ENCODE peak calls at places on chromosome 22, in seven cellular contexts. One of them, this sample, is unnamed.

GRCh38 chr22:40583058-40583741 is 53.3 kb downstream of the MRTFA start:
- DNase-seq in NCI-H1092 treated with DMSO at 0.1 percent for 48 hours: no peak
- DNase-seq in COR-L47: no peak
- DNase-seq in SW 1271: no peak
- DNase-seq in cardiac septum: no peak
- DNase-seq in HS-27A: no peak
- DNase-seq in activated naive CD4-positive, alpha-beta T cell treated with anti-CD3 and anti-CD28 coated beads, Interleukin-2, amount 10 ng/mL, durations not matched to agents 7 days and 5 days: no peak
- DNase-seq in this sample: no peak

GRCh38 chr22:43883012-43883661 is 8.7 kb downstream of the PNPLA5 start:
- DNase-seq in NCI-H1092 treated with DMSO at 0.1 percent for 48 hours: peak
- DNase-seq in COR-L47: peak
- DNase-seq in SW 1271: peak
- DNase-seq in cardiac septum: peak
- DNase-seq in HS-27A: no peak
- DNase-seq in activated naive CD4-positive, alpha-beta T cell treated with anti-CD3 and anti-CD28 coated beads, Interleukin-2, amount 10 ng/mL, durations not matched to agents 7 days and 5 days: peak
- DNase-seq in this sample: peak

GRCh38 chr22:16915711-16916110 is 90.5 kb upstream of the XKR3 start:
- DNase-seq in NCI-H1092 treated with DMSO at 0.1 percent for 48 hours: no peak
- DNase-seq in COR-L47: no peak
- DNase-seq in SW 1271: no peak
- DNase-seq in cardiac septum: no peak
- DNase-seq in HS-27A: no peak
- DNase-seq in activated naive CD4-positive, alpha-beta T cell treated with anti-CD3 and anti-CD28 coated beads, Interleukin-2, amount 10 ng/mL, durations not matched to agents 7 days and 5 days: no peak
- DNase-seq in this sample: no peak

GRCh38 chr22:25172153-25172552 is 27.5 kb upstream of the CRYBB3 start:
- DNase-seq in NCI-H1092 treated with DMSO at 0.1 percent for 48 hours: no peak
- DNase-seq in COR-L47: peak
- DNase-seq in SW 1271: no peak
- DNase-seq in cardiac septum: no peak
- DNase-seq in HS-27A: no peak
- DNase-seq in activated naive CD4-positive, alpha-beta T cell treated with anti-CD3 and anti-CD28 coated beads, Interleukin-2, amount 10 ng/mL, durations not matched to agents 7 days and 5 days: peak
- DNase-seq in this sample: no peak

GRCh38 chr22:47328550-47329243 is 566.2 kb downstream of the TBC1D22A start:
- DNase-seq in NCI-H1092 treated with DMSO at 0.1 percent for 48 hours: no peak
- DNase-seq in COR-L47: no peak
- DNase-seq in SW 1271: peak
- DNase-seq in cardiac septum: no peak
- DNase-seq in HS-27A: no peak
- DNase-seq in activated naive CD4-positive, alpha-beta T cell treated with anti-CD3 and anti-CD28 coated beads, Interleukin-2, amount 10 ng/mL, durations not matched to agents 7 days and 5 days: no peak
- DNase-seq in this sample: no peak

GRCh38 chr22:47030143-47030641 is 267.7 kb downstream of the TBC1D22A start:
- DNase-seq in NCI-H1092 treated with DMSO at 0.1 percent for 48 hours: no peak
- DNase-seq in COR-L47: no peak
- DNase-seq in SW 1271: no peak
- DNase-seq in cardiac septum: no peak
- DNase-seq in HS-27A: no peak
- DNase-seq in activated naive CD4-positive, alpha-beta T cell treated with anti-CD3 and anti-CD28 coated beads, Interleukin-2, amount 10 ng/mL, durations not matched to agents 7 days and 5 days: no peak
- DNase-seq in this sample: no peak

GRCh38 chr22:23557036-23557435 is 23.1 kb downstream of the IGLL1 start:
- DNase-seq in NCI-H1092 treated with DMSO at 0.1 percent for 48 hours: no peak
- DNase-seq in COR-L47: no peak
- DNase-seq in SW 1271: no peak
- DNase-seq in cardiac septum: no peak
- DNase-seq in HS-27A: no peak
- DNase-seq in activated naive CD4-positive, alpha-beta T cell treated with anti-CD3 and anti-CD28 coated beads, Interleukin-2, amount 10 ng/mL, durations not matched to agents 7 days and 5 days: peak
- DNase-seq in this sample: no peak

GRCh38 chr22:23072911-23073491 is 2.7 kb downstream of the GNAZ start:
- DNase-seq in NCI-H1092 treated with DMSO at 0.1 percent for 48 hours: no peak
- DNase-seq in COR-L47: no peak
- DNase-seq in SW 1271: no peak
- DNase-seq in cardiac septum: peak
- DNase-seq in HS-27A: no peak
- DNase-seq in activated naive CD4-positive, alpha-beta T cell treated with anti-CD3 and anti-CD28 coated beads, Interleukin-2, amount 10 ng/mL, durations not matched to agents 7 days and 5 days: no peak
- DNase-seq in this sample: no peak

GRCh38 chr22:49018601-49019000 is 809.1 kb downstream of the BRD1 start:
- DNase-seq in NCI-H1092 treated with DMSO at 0.1 percent for 48 hours: no peak
- DNase-seq in COR-L47: no peak
- DNase-seq in SW 1271: no peak
- DNase-seq in cardiac septum: peak
- DNase-seq in HS-27A: no peak
- DNase-seq in activated naive CD4-positive, alpha-beta T cell treated with anti-CD3 and anti-CD28 coated beads, Interleukin-2, amount 10 ng/mL, durations not matched to agents 7 days and 5 days: no peak
- DNase-seq in this sample: no peak

GRCh38 chr22:22939537-22940368 is 52.1 kb downstream of the IGLL5 start:
- DNase-seq in NCI-H1092 treated with DMSO at 0.1 percent for 48 hours: no peak
- DNase-seq in COR-L47: no peak
- DNase-seq in SW 1271: no peak
- DNase-seq in cardiac septum: no peak
- DNase-seq in HS-27A: no peak
- DNase-seq in activated naive CD4-positive, alpha-beta T cell treated with anti-CD3 and anti-CD28 coated beads, Interleukin-2, amount 10 ng/mL, durations not matched to agents 7 days and 5 days: no peak
- DNase-seq in this sample: no peak

GRCh38 chr22:33577862-33578411 is 342.3 kb downstream of the LARGE1 start:
- DNase-seq in NCI-H1092 treated with DMSO at 0.1 percent for 48 hours: no peak
- DNase-seq in COR-L47: no peak
- DNase-seq in SW 1271: no peak
- DNase-seq in cardiac septum: no peak
- DNase-seq in HS-27A: no peak
- DNase-seq in activated naive CD4-positive, alpha-beta T cell treated with anti-CD3 and anti-CD28 coated beads, Interleukin-2, amount 10 ng/mL, durations not matched to agents 7 days and 5 days: no peak
- DNase-seq in this sample: peak

GRCh38 chr22:42856179-42856864 is 751 bp downstream of the ARFGAP3 start:
- DNase-seq in NCI-H1092 treated with DMSO at 0.1 percent for 48 hours: peak
- DNase-seq in COR-L47: peak
- DNase-seq in SW 1271: peak
- DNase-seq in cardiac septum: no peak
- DNase-seq in HS-27A: no peak
- DNase-seq in activated naive CD4-positive, alpha-beta T cell treated with anti-CD3 and anti-CD28 coated beads, Interleukin-2, amount 10 ng/mL, durations not matched to agents 7 days and 5 days: peak
- DNase-seq in this sample: peak

GRCh38 chr22:34886812-34887211 is 179.1 kb upstream of the ISX start:
- DNase-seq in NCI-H1092 treated with DMSO at 0.1 percent for 48 hours: no peak
- DNase-seq in COR-L47: no peak
- DNase-seq in SW 1271: no peak
- DNase-seq in cardiac septum: no peak
- DNase-seq in HS-27A: no peak
- DNase-seq in activated naive CD4-positive, alpha-beta T cell treated with anti-CD3 and anti-CD28 coated beads, Interleukin-2, amount 10 ng/mL, durations not matched to agents 7 days and 5 days: no peak
- DNase-seq in this sample: no peak

GRCh38 chr22:42451499-42452145 is 19.4 kb upstream of the NFAM1 start:
- DNase-seq in NCI-H1092 treated with DMSO at 0.1 percent for 48 hours: no peak
- DNase-seq in COR-L47: no peak
- DNase-seq in SW 1271: no peak
- DNase-seq in cardiac septum: no peak
- DNase-seq in HS-27A: no peak
- DNase-seq in activated naive CD4-positive, alpha-beta T cell treated with anti-CD3 and anti-CD28 coated beads, Interleukin-2, amount 10 ng/mL, durations not matched to agents 7 days and 5 days: no peak
- DNase-seq in this sample: no peak

GRCh38 chr22:33426451-33426850 is 368.3 kb upstream of the SYN3 start:
- DNase-seq in NCI-H1092 treated with DMSO at 0.1 percent for 48 hours: no peak
- DNase-seq in COR-L47: no peak
- DNase-seq in SW 1271: no peak
- DNase-seq in cardiac septum: no peak
- DNase-seq in HS-27A: no peak
- DNase-seq in activated naive CD4-positive, alpha-beta T cell treated with anti-CD3 and anti-CD28 coated beads, Interleukin-2, amount 10 ng/mL, durations not matched to agents 7 days and 5 days: no peak
- DNase-seq in this sample: no peak

GRCh38 chr22:20111045-20111688 is 4.7 kb upstream of the RANBP1 start:
- DNase-seq in NCI-H1092 treated with DMSO at 0.1 percent for 48 hours: peak
- DNase-seq in COR-L47: peak
- DNase-seq in SW 1271: no peak
- DNase-seq in cardiac septum: no peak
- DNase-seq in HS-27A: no peak
- DNase-seq in activated naive CD4-positive, alpha-beta T cell treated with anti-CD3 and anti-CD28 coated beads, Interleukin-2, amount 10 ng/mL, durations not matched to agents 7 days and 5 days: peak
- DNase-seq in this sample: peak

GRCh38 chr22:49087716-49088660 is 739.7 kb downstream of the BRD1 start:
- DNase-seq in NCI-H1092 treated with DMSO at 0.1 percent for 48 hours: no peak
- DNase-seq in COR-L47: no peak
- DNase-seq in SW 1271: no peak
- DNase-seq in cardiac septum: peak
- DNase-seq in HS-27A: no peak
- DNase-seq in activated naive CD4-positive, alpha-beta T cell treated with anti-CD3 and anti-CD28 coated beads, Interleukin-2, amount 10 ng/mL, durations not matched to agents 7 days and 5 days: no peak
- DNase-seq in this sample: no peak

GRCh38 chr22:45125198-45125597 is 38.5 kb upstream of the NUP50 start:
- DNase-seq in NCI-H1092 treated with DMSO at 0.1 percent for 48 hours: no peak
- DNase-seq in COR-L47: no peak
- DNase-seq in SW 1271: no peak
- DNase-seq in cardiac septum: no peak
- DNase-seq in HS-27A: no peak
- DNase-seq in activated naive CD4-positive, alpha-beta T cell treated with anti-CD3 and anti-CD28 coated beads, Interleukin-2, amount 10 ng/mL, durations not matched to agents 7 days and 5 days: no peak
- DNase-seq in this sample: no peak

GRCh38 chr22:30444632-30445437 is 19.3 kb downstream of the MTFP1 start:
- DNase-seq in NCI-H1092 treated with DMSO at 0.1 percent for 48 hours: peak
- DNase-seq in COR-L47: peak
- DNase-seq in SW 1271: peak
- DNase-seq in cardiac septum: no peak
- DNase-seq in HS-27A: no peak
- DNase-seq in activated naive CD4-positive, alpha-beta T cell treated with anti-CD3 and anti-CD28 coated beads, Interleukin-2, amount 10 ng/mL, durations not matched to agents 7 days and 5 days: peak
- DNase-seq in this sample: peak

GRCh38 chr22:42991010-42991651 is 23.8 kb downstream of the PACSIN2 start:
- DNase-seq in NCI-H1092 treated with DMSO at 0.1 percent for 48 hours: no peak
- DNase-seq in COR-L47: no peak
- DNase-seq in SW 1271: peak
- DNase-seq in cardiac septum: no peak
- DNase-seq in HS-27A: peak
- DNase-seq in activated naive CD4-positive, alpha-beta T cell treated with anti-CD3 and anti-CD28 coated beads, Interleukin-2, amount 10 ng/mL, durations not matched to agents 7 days and 5 days: no peak
- DNase-seq in this sample: peak

GRCh38 chr22:28008056-28008455 is 89.0 kb upstream of the PITPNB start:
- DNase-seq in NCI-H1092 treated with DMSO at 0.1 percent for 48 hours: no peak
- DNase-seq in COR-L47: no peak
- DNase-seq in SW 1271: no peak
- DNase-seq in cardiac septum: no peak
- DNase-seq in HS-27A: no peak
- DNase-seq in activated naive CD4-positive, alpha-beta T cell treated with anti-CD3 and anti-CD28 coated beads, Interleukin-2, amount 10 ng/mL, durations not matched to agents 7 days and 5 days: no peak
- DNase-seq in this sample: no peak

GRCh38 chr22:45688606-45689080 is 17.0 kb downstream of the ATXN10 start:
- DNase-seq in NCI-H1092 treated with DMSO at 0.1 percent for 48 hours: no peak
- DNase-seq in COR-L47: no peak
- DNase-seq in SW 1271: peak
- DNase-seq in cardiac septum: no peak
- DNase-seq in HS-27A: peak
- DNase-seq in activated naive CD4-positive, alpha-beta T cell treated with anti-CD3 and anti-CD28 coated beads, Interleukin-2, amount 10 ng/mL, durations not matched to agents 7 days and 5 days: no peak
- DNase-seq in this sample: no peak

GRCh38 chr22:21009638-21010425 is 5.1 kb upstream of the P2RX6 start:
- DNase-seq in NCI-H1092 treated with DMSO at 0.1 percent for 48 hours: no peak
- DNase-seq in COR-L47: no peak
- DNase-seq in SW 1271: no peak
- DNase-seq in cardiac septum: no peak
- DNase-seq in HS-27A: no peak
- DNase-seq in activated naive CD4-positive, alpha-beta T cell treated with anti-CD3 and anti-CD28 coated beads, Interleukin-2, amount 10 ng/mL, durations not matched to agents 7 days and 5 days: peak
- DNase-seq in this sample: no peak

GRCh38 chr22:29842740-29843139 is 4.7 kb upstream of the ASCC2 start:
- DNase-seq in NCI-H1092 treated with DMSO at 0.1 percent for 48 hours: no peak
- DNase-seq in COR-L47: no peak
- DNase-seq in SW 1271: peak
- DNase-seq in cardiac septum: no peak
- DNase-seq in HS-27A: no peak
- DNase-seq in activated naive CD4-positive, alpha-beta T cell treated with anti-CD3 and anti-CD28 coated beads, Interleukin-2, amount 10 ng/mL, durations not matched to agents 7 days and 5 days: no peak
- DNase-seq in this sample: no peak

GRCh38 chr22:43854151-43854785 is 8.0 kb downstream of the SULT4A1 start:
- DNase-seq in NCI-H1092 treated with DMSO at 0.1 percent for 48 hours: no peak
- DNase-seq in COR-L47: no peak
- DNase-seq in SW 1271: no peak
- DNase-seq in cardiac septum: peak
- DNase-seq in HS-27A: no peak
- DNase-seq in activated naive CD4-positive, alpha-beta T cell treated with anti-CD3 and anti-CD28 coated beads, Interleukin-2, amount 10 ng/mL, durations not matched to agents 7 days and 5 days: peak
- DNase-seq in this sample: no peak

GRCh38 chr22:40107756-40108437 is 69.8 kb upstream of the TNRC6B start:
- DNase-seq in NCI-H1092 treated with DMSO at 0.1 percent for 48 hours: no peak
- DNase-seq in COR-L47: no peak
- DNase-seq in SW 1271: no peak
- DNase-seq in cardiac septum: no peak
- DNase-seq in HS-27A: no peak
- DNase-seq in activated naive CD4-positive, alpha-beta T cell treated with anti-CD3 and anti-CD28 coated beads, Interleukin-2, amount 10 ng/mL, durations not matched to agents 7 days and 5 days: peak
- DNase-seq in this sample: no peak

GRCh38 chr22:30287626-30288413 is 1.5 kb downstream of the CASTOR1 start:
- DNase-seq in NCI-H1092 treated with DMSO at 0.1 percent for 48 hours: peak
- DNase-seq in COR-L47: peak
- DNase-seq in SW 1271: peak
- DNase-seq in cardiac septum: peak
- DNase-seq in HS-27A: peak
- DNase-seq in activated naive CD4-positive, alpha-beta T cell treated with anti-CD3 and anti-CD28 coated beads, Interleukin-2, amount 10 ng/mL, durations not matched to agents 7 days and 5 days: peak
- DNase-seq in this sample: peak

GRCh38 chr22:22045576-22046335 is 63.2 kb upstream of the TOP3B start:
- DNase-seq in NCI-H1092 treated with DMSO at 0.1 percent for 48 hours: peak
- DNase-seq in COR-L47: no peak
- DNase-seq in SW 1271: no peak
- DNase-seq in cardiac septum: no peak
- DNase-seq in HS-27A: no peak
- DNase-seq in activated naive CD4-positive, alpha-beta T cell treated with anti-CD3 and anti-CD28 coated beads, Interleukin-2, amount 10 ng/mL, durations not matched to agents 7 days and 5 days: no peak
- DNase-seq in this sample: no peak

GRCh38 chr22:31926969-31927368 is 17.4 kb upstream of the YWHAH start:
- DNase-seq in NCI-H1092 treated with DMSO at 0.1 percent for 48 hours: no peak
- DNase-seq in COR-L47: peak
- DNase-seq in SW 1271: no peak
- DNase-seq in cardiac septum: no peak
- DNase-seq in HS-27A: no peak
- DNase-seq in activated naive CD4-positive, alpha-beta T cell treated with anti-CD3 and anti-CD28 coated beads, Interleukin-2, amount 10 ng/mL, durations not matched to agents 7 days and 5 days: no peak
- DNase-seq in this sample: no peak